ENCODE peak calls at places on chromosomes 3 and 15, in nine cellular contexts. R, X, N, F, W, E, U, C and S are unnamed samples. For H3K4me1, the result is how much of the 10 kb centered on the place peaks cover.

GRCh38 chr3:129525341-129525968 is 3.0 kb upstream of the RHO start:
- DNase-seq in R (no peak), X (no peak), N (peak), F (no peak), W (no peak), E (peak), U (no peak), C (no peak), S (no peak)

GRCh38 chr3:29370021-29370420 is 89.2 kb downstream of the RBMS3 start:
- DNase-seq in R (no peak), X (no peak), N (no peak), F (no peak), W (no peak), E (no peak), U (no peak), C (no peak), S (no peak)

GRCh38 chr3:126959144-126959920 is 23.6 kb upstream of the PLXNA1 start:
- DNase-seq in R (no peak), X (no peak), N (no peak), F (peak), W (no peak), E (no peak), U (peak), C (no peak), S (peak)

GRCh38 chr15:88300861-88301260 is 44.3 kb upstream of the NTRK3 start:
- DNase-seq in R (no peak), X (no peak), N (no peak), F (no peak), W (no peak), E (no peak), U (no peak), C (no peak), S (no peak)

GRCh38 chr15:98933376-98933775 is 74.2 kb downstream of the PGPEP1L start:
- DNase-seq in R (no peak), X (no peak), N (no peak), F (no peak), W (no peak), E (no peak), U (no peak), C (no peak), S (no peak)

GRCh38 chr3:8658326-8659212 is 14.0 kb upstream of the SSUH2 start:
- DNase-seq in R (no peak), X (no peak), N (peak), F (peak), W (peak), E (no peak), U (peak), C (peak), S (no peak)

GRCh38 chr15:28191832-28192231 is 92.7 kb upstream of the OCA2 start:
- DNase-seq in R (no peak), X (no peak), N (no peak), F (peak), W (peak), E (peak), U (peak), C (peak), S (no peak)

GRCh38 chr3:54093849-54094248 is 28.5 kb upstream of the CACNA2D3 start:
- DNase-seq in R (no peak), X (no peak), N (no peak), F (no peak), W (no peak), E (no peak), U (no peak), C (no peak), S (no peak)

GRCh38 chr3:55162031-55162784 is 234.3 kb upstream of the LRTM1 start:
- DNase-seq in R (no peak), X (no peak), N (no peak), F (no peak), W (no peak), E (peak), U (no peak), C (no peak), S (no peak)

GRCh38 chr15:71431345-71432336 is 316.4 kb downstream of the THSD4 start:
- DNase-seq in R (no peak), X (no peak), N (no peak), F (no peak), W (no peak), E (no peak), U (no peak), C (no peak), S (no peak)

GRCh38 chr3:57169872-57170623 is 4.9 kb upstream of the IL17RD start:
- DNase-seq in R (peak), X (peak), N (peak), F (peak), W (peak), E (peak), U (peak), C (peak), S (peak)

GRCh38 chr3:100437879-100438622 is 36.7 kb downstream of the LNP1 start:
- DNase-seq in R (no peak), X (no peak), N (no peak), F (no peak), W (no peak), E (no peak), U (no peak), C (no peak), S (no peak)

GRCh38 chr3:71489315-71489761 is 94.2 kb downstream of the FOXP1 start:
- DNase-seq in R (peak), X (no peak), N (no peak), F (no peak), W (no peak), E (no peak), U (no peak), C (no peak), S (no peak)

GRCh38 chr15:62739082-62739481 is 303.5 kb upstream of the TPM1 start:
- DNase-seq in R (no peak), X (no peak), N (no peak), F (no peak), W (peak), E (peak), U (no peak), C (no peak), S (no peak)

GRCh38 chr3:7977245-7978103 is 524.1 kb upstream of the LMCD1 start:
- DNase-seq in R (no peak), X (no peak), N (no peak), F (no peak), W (peak), E (no peak), U (no peak), C (no peak), S (no peak)

GRCh38 chr3:56556908-56557814 is at the start of gene CCDC66:
- DNase-seq in R (peak), X (peak), N (peak), F (peak), W (peak), E (peak), U (peak), C (peak), S (peak)

GRCh38 chr15:50181983-50182232 is at the start of gene SLC27A2:
- DNase-seq in R (no peak), X (peak), N (no peak), F (peak), W (no peak), E (no peak), U (peak), C (peak), S (peak)

GRCh38 chr15:62897634-62898033 is 144.9 kb upstream of the TPM1 start:
- DNase-seq in R (no peak), X (no peak), N (no peak), F (no peak), W (no peak), E (no peak), U (no peak), C (no peak), S (no peak)

GRCh38 chr15:81229596-81229995 is 32.9 kb downstream of the IL16 start:
- DNase-seq in R (no peak), X (no peak), N (no peak), F (peak), W (no peak), E (peak), U (peak), C (no peak), S (no peak)

GRCh38 chr3:32856901-32857507 is 39.2 kb downstream of the TRIM71 start:
- DNase-seq in R (no peak), X (no peak), N (no peak), F (no peak), W (no peak), E (no peak), U (no peak), C (no peak), S (no peak)
- H3K4me1 ChIP-seq in R (under half), X (under half), N (under half), F (under half), W (under half), E (under half), U (under half), C (under half), S (under half)

DNA sequence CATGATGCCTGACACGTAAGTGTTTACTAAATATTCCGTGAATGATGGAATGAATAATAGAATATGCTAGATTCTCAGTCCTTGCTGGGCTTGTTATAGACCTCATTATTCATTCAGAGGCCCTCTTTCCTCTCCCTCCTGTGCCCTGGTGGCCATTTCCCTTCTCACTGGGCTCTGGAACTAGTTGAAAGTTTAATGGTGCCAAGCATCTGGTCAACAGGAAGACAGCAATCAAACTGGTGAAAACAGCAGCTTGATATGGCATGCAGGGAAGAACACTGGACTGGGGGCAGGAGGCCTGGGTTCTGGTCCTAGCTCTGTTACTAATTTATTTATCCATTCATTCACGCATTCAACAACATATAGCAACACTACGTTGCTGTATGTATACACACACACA is 3.7 kb upstream of the APOD start:
- DNase-seq in R (no peak), X (no peak), N (no peak), F (no peak), W (no peak), E (no peak), U (no peak), C (no peak), S (no peak)
- H3K4me3 ChIP-seq in R (no peak), X (no peak), N (no peak), F (no peak), W (no peak), E (no peak), U (no peak), C (no peak), S (no peak)

DNA sequence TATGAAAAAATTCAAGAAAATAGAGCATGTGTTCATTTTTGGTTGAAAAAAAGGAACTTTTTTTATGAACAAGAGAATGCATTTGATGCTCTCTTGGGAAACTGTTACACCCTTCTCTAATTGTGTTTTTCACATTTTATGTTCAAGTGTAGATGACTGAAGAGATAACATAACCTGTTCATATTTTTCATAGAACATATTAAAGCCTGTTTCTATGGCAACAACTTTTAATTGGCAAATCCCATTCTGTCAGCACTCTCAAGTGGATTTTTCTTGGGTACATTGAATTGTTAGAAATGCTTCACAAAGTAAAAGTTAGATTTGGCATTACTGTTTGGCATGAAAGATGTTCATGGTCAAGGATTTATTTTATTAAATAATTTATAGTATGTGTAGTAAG is 117.5 kb downstream of the MBNL1 start:
- DNase-seq in R (no peak), X (no peak), N (no peak), F (no peak), W (no peak), E (no peak), U (no peak), C (no peak), S (no peak)
- H3K4me1 ChIP-seq in R (half or more), X (under half), N (under half), F (half or more), W (under half), E (half or more), U (half or more), C (under half), S (under half)

GRCh38 chr15:69090197-69090948 is 70.1 kb upstream of the GLCE start:
- DNase-seq in R (no peak), X (no peak), N (no peak), F (no peak), W (peak), E (peak), U (no peak), C (no peak), S (no peak)

GRCh38 chr15:69089258-69089657 is 71.2 kb upstream of the GLCE start:
- DNase-seq in R (no peak), X (no peak), N (no peak), F (no peak), W (peak), E (no peak), U (no peak), C (no peak), S (no peak)

GRCh38 chr15:69087581-69087980 is 72.9 kb upstream of the GLCE start:
- DNase-seq in R (no peak), X (no peak), N (no peak), F (no peak), W (no peak), E (no peak), U (no peak), C (no peak), S (no peak)

GRCh38 chr15:69086427-69087205 is 72.1 kb downstream of the NOX5 start:
- DNase-seq in R (no peak), X (no peak), N (no peak), F (no peak), W (peak), E (no peak), U (no peak), C (no peak), S (no peak)

DNA sequence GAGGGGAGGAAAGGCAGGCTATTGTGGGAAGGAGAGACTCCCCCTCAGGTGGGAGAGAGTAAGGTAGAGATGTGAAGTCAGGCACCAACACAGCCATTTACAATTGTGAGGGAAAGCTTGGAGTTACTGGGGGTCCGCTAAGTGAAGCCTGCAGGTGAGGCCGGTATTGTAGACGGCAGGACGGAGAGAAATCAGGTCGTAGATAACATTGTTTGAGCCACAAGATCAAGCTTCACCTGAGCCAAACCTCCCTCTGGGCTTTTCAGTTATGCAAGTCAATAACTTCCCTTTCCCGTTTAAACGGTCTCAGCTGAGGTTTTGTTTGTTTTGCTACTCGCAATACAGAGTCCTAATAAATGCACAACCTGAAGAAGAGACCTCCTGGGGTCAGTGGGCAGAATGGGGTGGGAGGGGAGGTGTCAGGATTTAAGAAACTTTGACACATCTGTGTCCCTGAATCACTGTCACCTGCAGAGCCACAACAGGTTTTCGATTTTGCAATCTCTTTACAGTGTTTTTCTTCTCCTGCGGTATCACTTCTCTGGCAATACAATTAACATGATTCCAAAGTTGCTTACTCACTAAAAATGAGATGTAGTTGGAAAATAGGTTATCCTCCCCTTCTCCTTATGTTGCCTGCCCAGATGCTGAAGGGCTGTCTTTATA is 72.0 kb upstream of the GLCE start:
- DNase-seq in R (no peak), X (no peak), N (no peak), F (no peak), W (peak), E (no peak), U (no peak), C (no peak), S (no peak)
- H3K4me3 ChIP-seq in R (peak), X (no peak), N (no peak), F (no peak), W (peak), E (no peak), U (no peak), C (no peak), S (no peak)

GRCh38 chr3:49906004-49906860 is 2.6 kb upstream of the MST1R start:
- DNase-seq in R (peak), X (no peak), N (peak), F (peak), W (peak), E (peak), U (no peak), C (peak), S (peak)
- H3K4me1 ChIP-seq in R (under half), X (under half), N (under half), F (under half), W (under half), E (under half), U (under half), C (under half), S (under half)

GRCh38 chr3:13451301-13451673 is 28.8 kb upstream of the HDAC11 start:
- DNase-seq in R (no peak), X (peak), N (no peak), F (no peak), W (no peak), E (peak), U (no peak), C (peak), S (no peak)
- H3K4me3 ChIP-seq in R (peak), X (peak), N (peak), F (peak), W (peak), E (peak), U (peak), C (peak), S (peak)

GRCh38 chr3:188446014-188446413 is 292.1 kb downstream of the LPP start:
- DNase-seq in R (peak), X (no peak), N (no peak), F (no peak), W (no peak), E (no peak), U (no peak), C (no peak), S (no peak)

GRCh38 chr3:188448813-188449212 is 294.9 kb downstream of the LPP start:
- DNase-seq in R (no peak), X (no peak), N (no peak), F (no peak), W (no peak), E (no peak), U (no peak), C (no peak), S (no peak)

GRCh38 chr3:188452158-188452772 is 298.3 kb downstream of the LPP start:
- DNase-seq in R (no peak), X (no peak), N (peak), F (no peak), W (no peak), E (no peak), U (no peak), C (no peak), S (no peak)

GRCh38 chr3:188446791-188447190 is 292.8 kb downstream of the LPP start:
- DNase-seq in R (peak), X (no peak), N (no peak), F (no peak), W (no peak), E (no peak), U (no peak), C (no peak), S (no peak)

DNA sequence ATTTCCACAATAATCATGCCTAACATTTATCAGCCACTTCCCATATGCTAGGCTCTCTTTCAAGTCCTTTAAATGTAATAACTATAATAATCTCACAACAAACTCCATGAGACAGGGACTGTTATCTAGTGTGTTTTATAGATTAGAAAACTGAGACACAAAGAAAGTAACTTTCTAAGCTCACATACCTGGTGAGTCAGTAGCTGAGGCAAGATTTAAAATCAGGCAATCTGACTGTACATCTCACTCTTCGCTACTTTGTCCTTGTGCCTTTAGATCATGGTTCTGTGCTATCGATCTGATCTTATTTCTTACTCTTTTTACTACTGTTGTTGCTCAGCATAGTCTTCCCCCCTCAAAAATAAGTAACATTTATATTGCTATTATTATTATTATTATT is 295.5 kb downstream of the LPP start:
- DNase-seq in R (no peak), X (no peak), N (no peak), F (no peak), W (no peak), E (peak), U (no peak), C (no peak), S (no peak)
- H3K4me1 ChIP-seq in R (under half), X (under half), N (under half), F (under half), W (under half), E (under half), U (under half), C (under half), S (under half)

GRCh38 chr15:65067334-65067644 is 502 bp downstream of the RASL12 start:
- DNase-seq in R (no peak), X (no peak), N (no peak), F (no peak), W (no peak), E (no peak), U (no peak), C (no peak), S (no peak)
- H3K4me3 ChIP-seq in R (no peak), X (no peak), N (no peak), F (peak), W (peak), E (peak), U (peak), C (peak), S (no peak)

GRCh38 chr3:195140410-195140809 is 130.5 kb downstream of the XXYLT1 start:
- DNase-seq in R (no peak), X (no peak), N (no peak), F (no peak), W (no peak), E (no peak), U (no peak), C (no peak), S (no peak)

GRCh38 chr3:195139876-195140240 is 131.1 kb downstream of the XXYLT1 start:
- DNase-seq in R (no peak), X (no peak), N (no peak), F (no peak), W (no peak), E (peak), U (no peak), C (no peak), S (no peak)

GRCh38 chr3:195139091-195139875 is 131.7 kb downstream of the XXYLT1 start:
- DNase-seq in R (no peak), X (no peak), N (no peak), F (no peak), W (no peak), E (no peak), U (no peak), C (peak), S (no peak)

GRCh38 chr3:195142519-195142918 is 128.4 kb downstream of the XXYLT1 start:
- DNase-seq in R (no peak), X (no peak), N (no peak), F (no peak), W (no peak), E (no peak), U (no peak), C (no peak), S (no peak)

DNA sequence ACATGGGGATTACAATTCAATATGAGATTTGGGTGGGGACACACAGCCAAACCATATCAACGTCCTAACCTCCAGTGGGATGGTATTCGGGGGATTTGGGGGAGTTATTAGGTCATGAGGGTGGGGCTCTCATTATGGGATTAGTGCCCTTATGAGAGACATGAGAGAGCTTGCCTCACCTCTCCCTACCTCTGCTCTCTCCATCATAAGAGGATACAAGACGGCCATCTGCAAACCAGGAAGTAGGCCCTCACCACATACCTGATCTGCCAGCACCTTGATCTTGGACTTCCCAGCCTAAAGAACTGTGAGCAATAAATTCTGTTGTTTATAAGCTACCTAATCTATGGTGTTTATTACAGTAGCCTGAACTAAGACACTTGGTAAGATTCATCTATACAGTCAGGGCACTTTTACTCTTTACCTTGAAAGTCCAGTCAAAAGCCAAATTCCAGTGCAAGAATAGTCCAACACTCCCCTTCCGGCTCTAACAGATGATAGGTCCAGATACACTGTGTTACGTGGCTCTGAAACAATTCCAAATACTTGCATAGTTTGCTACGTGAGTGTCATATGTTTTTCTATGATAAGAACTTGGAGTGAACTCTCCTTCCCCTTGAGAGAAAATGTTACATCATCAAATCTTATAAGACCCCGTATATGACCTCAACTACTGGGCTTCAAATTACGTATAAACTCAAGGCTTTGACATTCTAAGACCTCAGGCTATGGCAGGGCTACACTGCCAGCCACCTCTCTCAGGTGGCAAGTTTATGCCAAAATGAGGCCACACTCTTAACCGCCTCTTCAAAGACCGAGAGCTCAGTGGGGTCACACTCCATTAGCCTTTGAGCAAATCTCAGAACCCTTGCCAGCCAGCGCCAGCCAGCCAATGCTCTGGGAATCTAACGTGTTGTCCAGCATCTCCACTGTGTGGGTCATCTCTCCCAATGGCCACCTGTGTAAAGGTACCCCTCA is 129.9 kb downstream of the XXYLT1 start:
- DNase-seq in R (no peak), X (no peak), N (peak), F (no peak), W (no peak), E (no peak), U (no peak), C (no peak), S (no peak)
- H3K4me1 ChIP-seq in R (under half), X (under half), N (under half), F (under half), W (under half), E (under half), U (under half), C (under half), S (under half)